ENCODE peak calls at places on chromosome 3, in four cellular contexts. P, S, G and C are unnamed samples.

GRCh38 chr3:140223631-140224030 is 288.6 kb downstream of the CLSTN2 start:
- DNase-seq in G (no peak), S (no peak), P (no peak), C (peak)

GRCh38 chr3:124033360-124034015 is 41.6 kb upstream of the ROPN1 start:
- DNase-seq in S (peak), P (peak), G (no peak), C (no peak)

GRCh38 chr3:16073218-16073617 is 101.3 kb upstream of the GALNT15 start:
- DNase-seq in G (no peak), S (no peak), P (no peak), C (no peak)

GRCh38 chr3:41200669-41201021 is 1.3 kb downstream of the CTNNB1 start:
- DNase-seq in P (no peak), G (no peak), S (no peak), C (peak)

GRCh38 chr3:23202203-23202920 is 765 bp upstream of the UBE2E2 start:
- DNase-seq in P (peak), G (no peak), S (no peak), C (no peak)

GRCh38 chr3:171896341-171896740 is 53.2 kb downstream of the TMEM212 start:
- DNase-seq in G (no peak), S (no peak), P (no peak), C (no peak)

GRCh38 chr3:122890077-122890484 is 95.2 kb downstream of the SLC49A4 start:
- DNase-seq in S (no peak), G (peak), P (peak), C (no peak)

GRCh38 chr3:25532763-25533162 is 104.7 kb downstream of the RARB start:
- DNase-seq in S (peak), P (peak), G (no peak), C (peak)

GRCh38 chr3:190903156-190903555 is 40.7 kb upstream of the GMNC start:
- DNase-seq in P (no peak), S (no peak), G (no peak), C (no peak)

DNA sequence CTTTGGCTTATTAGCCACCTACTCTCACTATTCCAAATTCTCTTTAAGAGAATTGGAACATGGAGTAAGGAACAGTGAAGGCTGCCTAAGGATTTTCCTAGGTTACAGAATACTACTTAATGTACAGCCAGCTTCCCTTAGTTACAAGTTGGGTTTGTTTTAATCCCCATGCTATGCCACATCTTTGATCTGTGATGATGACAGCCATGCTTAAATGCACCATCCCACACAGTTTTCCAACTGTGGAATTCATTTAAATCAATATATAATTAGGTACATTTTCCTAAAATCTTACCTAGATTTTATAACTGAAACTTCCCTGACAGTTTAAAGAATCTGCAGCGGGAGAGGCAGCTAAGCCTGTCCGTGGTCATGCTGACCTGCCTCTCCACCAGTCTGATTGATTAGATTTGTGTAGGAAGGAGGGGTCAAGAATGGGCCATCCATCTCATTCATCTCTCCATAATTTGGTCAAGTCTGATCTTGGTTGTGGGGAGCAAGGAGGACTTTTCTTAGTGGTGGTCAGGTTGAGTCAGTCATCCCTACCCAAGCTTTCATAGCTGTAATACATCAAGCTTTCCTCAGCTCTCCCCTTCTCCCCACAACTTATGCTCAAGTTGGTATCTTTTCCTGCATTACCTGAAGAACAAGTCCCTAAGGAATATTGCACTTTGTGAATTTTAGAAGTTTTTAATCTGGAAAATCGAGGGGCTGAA is 37.1 kb downstream of the RIOX2 start:
- DNase-seq in G (no peak), P (no peak), S (no peak), C (no peak)
- TF ChIP-seq NR2C2 in G (no peak), P (no peak), S (no peak), C (no peak)

GRCh38 chr3:39990532-39990931 is 181.1 kb downstream of the MYRIP start:
- DNase-seq in S (peak), P (peak), G (peak), C (peak)
- TF ChIP-seq NR2C2 in S (no peak), P (no peak), G (no peak), C (no peak)

GRCh38 chr3:20458994-20459736 is 273.2 kb upstream of the SGO1 start:
- DNase-seq in P (no peak), G (no peak), S (no peak), C (no peak)
- TF ChIP-seq NR2C2 in P (no peak), G (no peak), S (no peak), C (no peak)

DNA sequence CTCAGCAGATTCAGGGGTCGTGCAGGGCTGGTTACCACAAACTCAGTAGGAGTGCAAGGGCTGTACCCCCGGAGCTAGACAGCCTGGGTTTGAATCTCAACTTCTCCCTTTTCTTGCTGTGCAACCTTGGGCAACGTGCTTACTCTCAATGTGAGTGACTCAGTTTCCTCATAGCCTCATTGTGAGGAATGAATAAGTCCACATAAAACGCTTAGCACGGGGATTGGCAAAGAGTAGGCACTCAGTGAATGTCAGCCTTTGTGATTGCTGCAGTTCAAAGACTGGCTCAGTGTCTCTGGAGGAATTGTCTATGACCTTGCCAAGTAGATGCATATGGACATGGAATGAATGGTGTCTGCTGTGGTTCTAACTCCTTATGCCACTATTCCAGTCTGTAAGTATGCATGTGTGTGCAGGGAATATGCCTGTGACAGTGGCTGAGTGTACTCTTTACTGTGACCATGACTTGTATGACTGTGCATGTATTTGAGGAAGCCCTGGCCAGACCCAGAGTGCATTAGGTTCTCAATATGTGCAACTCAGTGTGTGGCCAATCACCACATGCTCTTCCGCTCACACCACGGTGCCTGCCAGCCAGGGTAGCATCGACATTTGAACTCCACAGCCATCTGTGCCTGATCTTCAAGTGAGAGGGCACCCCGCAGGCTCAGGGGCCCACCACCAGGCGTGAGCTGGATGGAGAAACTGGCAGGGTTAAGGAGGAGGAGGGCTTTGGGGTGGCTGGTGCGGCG is 900 bp upstream of the HYAL3 start:
- DNase-seq in G (no peak), P (no peak), S (no peak), C (no peak)
- TF ChIP-seq NR2C2 in G (no peak), P (no peak), S (no peak), C (no peak)

GRCh38 chr3:87207500-87207899 is 19.6 kb upstream of the CHMP2B start:
- DNase-seq in S (no peak), G (no peak), P (no peak), C (no peak)
- TF ChIP-seq NR2C2 in S (no peak), G (no peak), P (no peak), C (no peak)

DNA sequence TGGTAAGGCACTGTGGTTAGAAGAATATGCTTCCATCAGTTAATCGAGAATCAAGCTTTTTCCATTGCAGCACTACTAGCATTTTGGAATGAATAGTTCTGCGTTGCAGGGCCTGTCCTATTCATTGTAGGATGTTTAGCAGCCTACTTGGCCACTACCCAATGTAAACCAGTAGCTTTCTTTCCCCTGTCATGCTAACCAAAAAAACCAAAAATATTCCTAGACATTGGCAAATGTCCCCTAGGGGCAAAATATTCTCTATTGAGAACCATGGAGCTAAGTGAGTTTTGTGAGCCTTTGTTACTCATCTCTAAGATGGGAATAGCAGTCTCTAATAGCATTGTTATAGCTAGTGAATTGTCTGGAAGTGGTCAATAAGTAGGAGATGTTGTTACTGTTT is 187.2 kb downstream of the CADPS start:
- DNase-seq in P (no peak), G (no peak), S (no peak), C (no peak)
- TF ChIP-seq NR2C2 in P (no peak), G (no peak), S (no peak), C (no peak)